ENCODE peak calls at places on chromosomes 5 and 9, in seven cellular contexts. One of them, this sample, is unnamed.
A peak's percentile ranks its signal among the peaks of the same experiment; 100 is the strongest.

GRCh38 chr5:66247176-66247960 is 103.3 kb downstream of the SREK1 start:
- DNase-seq in GM12892: no peak
- DNase-seq in stomach: no peak
- DNase-seq in esophagus squamous epithelium: no peak
- DNase-seq in heart left ventricle: no peak
- DNase-seq in testis: no peak
- DNase-seq in body of pancreas: no peak
- DNase-seq in this sample: no peak

GRCh38 chr5:36200513-36200912 is 41.2 kb downstream of the NADK2 start:
- DNase-seq in testis: no peak
- DNase-seq in esophagus squamous epithelium: no peak
- DNase-seq in heart left ventricle: no peak
- DNase-seq in body of pancreas: no peak
- DNase-seq in stomach: no peak
- DNase-seq in GM12892: no peak
- DNase-seq in this sample: no peak

GRCh38 chr5:146051678-146052077 is 53.7 kb downstream of the PLAC8L1 start:
- DNase-seq in testis: no peak
- DNase-seq in esophagus squamous epithelium: no peak
- DNase-seq in GM12892: no peak
- DNase-seq in heart left ventricle: no peak
- DNase-seq in body of pancreas: no peak
- DNase-seq in stomach: no peak
- DNase-seq in this sample: no peak

GRCh38 chr5:172715931-172716682 is 54.9 kb downstream of the DUSP1 start:
- DNase-seq in esophagus squamous epithelium: no peak
- DNase-seq in testis: no peak
- DNase-seq in GM12892: no peak
- DNase-seq in heart left ventricle: no peak
- DNase-seq in body of pancreas: no peak
- DNase-seq in stomach: no peak
- DNase-seq in this sample: no peak

GRCh38 chr5:43674536-43674935 is 71.6 kb downstream of the NNT start:
- DNase-seq in testis: no peak
- DNase-seq in stomach: no peak
- DNase-seq in body of pancreas: no peak
- DNase-seq in heart left ventricle: no peak
- DNase-seq in esophagus squamous epithelium: no peak
- DNase-seq in GM12892: no peak
- DNase-seq in this sample: no peak

GRCh38 chr5:156892223-156892622 is 42.1 kb downstream of the PPP1R2B start:
- DNase-seq in heart left ventricle: no peak
- DNase-seq in stomach: no peak
- DNase-seq in esophagus squamous epithelium: no peak
- DNase-seq in GM12892: no peak
- DNase-seq in testis: no peak
- DNase-seq in body of pancreas: no peak
- DNase-seq in this sample: no peak

GRCh38 chr9:79357620-79358019 is 214.1 kb upstream of the TLE4 start:
- DNase-seq in esophagus squamous epithelium: no peak
- DNase-seq in body of pancreas: peak; percentile 51
- DNase-seq in stomach: no peak
- DNase-seq in GM12892: no peak
- DNase-seq in testis: peak; percentile 25
- DNase-seq in heart left ventricle: peak; percentile 31
- DNase-seq in this sample: no peak

GRCh38 chr9:21810388-21810787 is 8.0 kb downstream of the MTAP start:
- DNase-seq in body of pancreas: no peak
- DNase-seq in testis: no peak
- DNase-seq in esophagus squamous epithelium: no peak
- DNase-seq in stomach: no peak
- DNase-seq in GM12892: no peak
- DNase-seq in heart left ventricle: no peak
- DNase-seq in this sample: no peak

GRCh38 chr9:129201289-129201688 is 23.2 kb upstream of the IER5L start:
- DNase-seq in testis: no peak
- DNase-seq in body of pancreas: no peak
- DNase-seq in heart left ventricle: no peak
- DNase-seq in esophagus squamous epithelium: no peak
- DNase-seq in GM12892: no peak
- DNase-seq in stomach: no peak
- DNase-seq in this sample: no peak

GRCh38 chr9:74644015-74644414 is 146.9 kb downstream of the RORB start:
- DNase-seq in GM12892: no peak
- DNase-seq in stomach: no peak
- DNase-seq in body of pancreas: no peak
- DNase-seq in testis: no peak
- DNase-seq in heart left ventricle: no peak
- DNase-seq in esophagus squamous epithelium: no peak
- DNase-seq in this sample: no peak

GRCh38 chr9:125884196-125884595 is 137.0 kb downstream of the PBX3 start:
- DNase-seq in stomach: no peak
- DNase-seq in esophagus squamous epithelium: no peak
- DNase-seq in heart left ventricle: no peak
- DNase-seq in GM12892: no peak
- DNase-seq in body of pancreas: no peak
- DNase-seq in testis: no peak
- DNase-seq in this sample: no peak

GRCh38 chr5:78328585-78329173 is 31.7 kb upstream of the SCAMP1 start:
- DNase-seq in body of pancreas: no peak
- DNase-seq in testis: no peak
- DNase-seq in GM12892: no peak
- DNase-seq in stomach: no peak
- DNase-seq in esophagus squamous epithelium: no peak
- DNase-seq in heart left ventricle: no peak
- DNase-seq in this sample: no peak

GRCh38 chr9:70303268-70303667 is 44.5 kb downstream of the SMC5 start:
- DNase-seq in body of pancreas: no peak
- DNase-seq in heart left ventricle: no peak
- DNase-seq in stomach: no peak
- DNase-seq in esophagus squamous epithelium: no peak
- DNase-seq in GM12892: no peak
- DNase-seq in testis: no peak
- DNase-seq in this sample: no peak

GRCh38 chr9:130246126-130246525 is 19.4 kb upstream of the HMCN2 start:
- DNase-seq in testis: no peak
- DNase-seq in GM12892: no peak
- DNase-seq in heart left ventricle: no peak
- DNase-seq in stomach: no peak
- DNase-seq in body of pancreas: no peak
- DNase-seq in esophagus squamous epithelium: no peak
- DNase-seq in this sample: no peak

GRCh38 chr5:170662966-170663365 is 120.6 kb upstream of the GABRP start:
- DNase-seq in esophagus squamous epithelium: no peak
- DNase-seq in stomach: no peak
- DNase-seq in body of pancreas: no peak
- DNase-seq in heart left ventricle: no peak
- DNase-seq in GM12892: no peak
- DNase-seq in testis: no peak
- DNase-seq in this sample: no peak

GRCh38 chr5:86500947-86501346 is 116.8 kb upstream of the COX7C start:
- DNase-seq in stomach: no peak
- DNase-seq in esophagus squamous epithelium: no peak
- DNase-seq in GM12892: no peak
- DNase-seq in testis: no peak
- DNase-seq in heart left ventricle: no peak
- DNase-seq in body of pancreas: no peak
- DNase-seq in this sample: no peak

GRCh38 chr9:120654278-120654677 is 60.0 kb downstream of the MEGF9 start:
- DNase-seq in GM12892: no peak
- DNase-seq in stomach: no peak
- DNase-seq in body of pancreas: no peak
- DNase-seq in esophagus squamous epithelium: no peak
- DNase-seq in heart left ventricle: no peak
- DNase-seq in testis: no peak
- DNase-seq in this sample: peak; percentile 19

GRCh38 chr5:149853019-149853648 is 91.5 kb downstream of the PDE6A start:
- DNase-seq in body of pancreas: peak; percentile 80
- DNase-seq in stomach: peak; percentile 80
- DNase-seq in testis: peak; percentile 92
- DNase-seq in GM12892: peak; percentile 40
- DNase-seq in heart left ventricle: peak; percentile 80
- DNase-seq in esophagus squamous epithelium: no peak
- DNase-seq in this sample: peak; percentile 70

GRCh38 chr5:139709587-139710369 is 61.6 kb downstream of the CXXC5 start:
- DNase-seq in stomach: no peak
- DNase-seq in body of pancreas: no peak
- DNase-seq in heart left ventricle: peak; percentile 74
- DNase-seq in esophagus squamous epithelium: no peak
- DNase-seq in GM12892: no peak
- DNase-seq in testis: no peak
- DNase-seq in this sample: peak; percentile 59

GRCh38 chr9:82354260-82354659 is 365.7 kb downstream of the SPATA31D1 start:
- DNase-seq in testis: no peak
- DNase-seq in heart left ventricle: no peak
- DNase-seq in body of pancreas: no peak
- DNase-seq in GM12892: no peak
- DNase-seq in stomach: no peak
- DNase-seq in esophagus squamous epithelium: no peak
- DNase-seq in this sample: no peak

GRCh38 chr5:134005415-134006118 is 792 bp upstream of the VDAC1 start:
- DNase-seq in GM12892: peak; percentile 57
- DNase-seq in body of pancreas: peak; percentile 38
- DNase-seq in heart left ventricle: peak; percentile 57
- DNase-seq in testis: peak; percentile 54
- DNase-seq in stomach: peak; percentile 50
- DNase-seq in esophagus squamous epithelium: no peak
- DNase-seq in this sample: no peak

GRCh38 chr9:136791466-136792276 is 527 bp downstream of the TMEM141 start:
- DNase-seq in stomach: peak; percentile 84
- DNase-seq in heart left ventricle: peak; percentile 64
- DNase-seq in testis: peak; percentile 69
- DNase-seq in GM12892: peak; percentile 68
- DNase-seq in body of pancreas: peak; percentile 90
- DNase-seq in esophagus squamous epithelium: no peak
- DNase-seq in this sample: peak; percentile 75

GRCh38 chr9:96638606-96639364 is 16.3 kb downstream of the PRXL2C start:
- DNase-seq in stomach: no peak
- DNase-seq in body of pancreas: no peak
- DNase-seq in GM12892: no peak
- DNase-seq in esophagus squamous epithelium: no peak
- DNase-seq in testis: no peak
- DNase-seq in heart left ventricle: no peak
- DNase-seq in this sample: no peak

GRCh38 chr9:80507611-80508010 is 935.8 kb downstream of the TLE4 start:
- DNase-seq in heart left ventricle: no peak
- DNase-seq in GM12892: no peak
- DNase-seq in body of pancreas: no peak
- DNase-seq in testis: no peak
- DNase-seq in stomach: no peak
- DNase-seq in esophagus squamous epithelium: no peak
- DNase-seq in this sample: no peak

GRCh38 chr5:135705230-135705631 is 126.4 kb upstream of the CXCL14 start:
- DNase-seq in esophagus squamous epithelium: no peak
- DNase-seq in GM12892: no peak
- DNase-seq in testis: no peak
- DNase-seq in heart left ventricle: no peak
- DNase-seq in body of pancreas: peak; percentile 49
- DNase-seq in stomach: peak; percentile 36
- DNase-seq in this sample: no peak

GRCh38 chr5:89417990-89418820 is 535.2 kb upstream of the MEF2C start:
- DNase-seq in GM12892: no peak
- DNase-seq in testis: no peak
- DNase-seq in esophagus squamous epithelium: no peak
- DNase-seq in body of pancreas: peak; percentile 2
- DNase-seq in heart left ventricle: no peak
- DNase-seq in stomach: no peak
- DNase-seq in this sample: peak; percentile 29

GRCh38 chr9:111599092-111599947 is at the start of gene PTGR1:
- DNase-seq in heart left ventricle: peak; percentile 94
- DNase-seq in testis: peak; percentile 93
- DNase-seq in body of pancreas: peak; percentile 84
- DNase-seq in stomach: peak; percentile 76
- DNase-seq in GM12892: peak; percentile 33
- DNase-seq in esophagus squamous epithelium: no peak
- DNase-seq in this sample: peak; percentile 63
- TF ChIP-seq POLR2A in heart left ventricle: peak; percentile 47
- TF ChIP-seq POLR2A in testis: no peak
- TF ChIP-seq POLR2A in body of pancreas: no peak
- TF ChIP-seq POLR2A in stomach: no peak
- TF ChIP-seq POLR2A in GM12892: no peak
- TF ChIP-seq POLR2A in esophagus squamous epithelium: no peak
- TF ChIP-seq POLR2A in this sample: no peak

GRCh38 chr5:81164936-81165335 is 68.2 kb upstream of the CKMT2 start:
- DNase-seq in GM12892: no peak
- DNase-seq in stomach: no peak
- DNase-seq in esophagus squamous epithelium: no peak
- DNase-seq in body of pancreas: no peak
- DNase-seq in heart left ventricle: no peak
- DNase-seq in testis: no peak
- DNase-seq in this sample: no peak
- TF ChIP-seq POLR2A in GM12892: no peak
- TF ChIP-seq POLR2A in stomach: no peak
- TF ChIP-seq POLR2A in esophagus squamous epithelium: no peak
- TF ChIP-seq POLR2A in body of pancreas: no peak
- TF ChIP-seq POLR2A in heart left ventricle: no peak
- TF ChIP-seq POLR2A in testis: no peak
- TF ChIP-seq POLR2A in this sample: no peak

GRCh38 chr5:81301221-81302015 is at the start of gene ZCCHC9:
- DNase-seq in heart left ventricle: peak; percentile 96
- DNase-seq in body of pancreas: peak; percentile 94
- DNase-seq in testis: peak; percentile 97
- DNase-seq in esophagus squamous epithelium: peak; percentile 80
- DNase-seq in GM12892: peak; percentile 71
- DNase-seq in stomach: peak; percentile 94
- DNase-seq in this sample: peak; percentile 97
- TF ChIP-seq POLR2A in heart left ventricle: peak; percentile 76
- TF ChIP-seq POLR2A in body of pancreas: peak; percentile 76
- TF ChIP-seq POLR2A in testis: peak; percentile 69
- TF ChIP-seq POLR2A in esophagus squamous epithelium: no peak
- TF ChIP-seq POLR2A in GM12892: peak; percentile 96
- TF ChIP-seq POLR2A in stomach: no peak
- TF ChIP-seq POLR2A in this sample: peak; percentile 97

GRCh38 chr5:180291943-180292831 is at the start of gene MAPK9:
- DNase-seq in testis: peak; percentile 91
- DNase-seq in body of pancreas: peak; percentile 83
- DNase-seq in heart left ventricle: peak; percentile 87
- DNase-seq in stomach: peak; percentile 89
- DNase-seq in GM12892: peak; percentile 87
- DNase-seq in esophagus squamous epithelium: no peak
- DNase-seq in this sample: peak; percentile 88
- TF ChIP-seq POLR2A in testis: no peak
- TF ChIP-seq POLR2A in body of pancreas: peak; percentile 54
- TF ChIP-seq POLR2A in heart left ventricle: peak; percentile 69
- TF ChIP-seq POLR2A in stomach: no peak
- TF ChIP-seq POLR2A in GM12892: peak; percentile 36
- TF ChIP-seq POLR2A in esophagus squamous epithelium: no peak
- TF ChIP-seq POLR2A in this sample: no peak

This sample was measured in erythroblast.